ENCODE peak calls at places on chromosomes 5 and 9, in seven cellular contexts. R is neural progenitor cell, A is hepatocyte, H is PC-3, J is GM23248, Q is SK-N-SH, O is MM.1S. X is an unnamed sample.

GRCh38 chr9:96203867-96204412 is 98.0 kb downstream of the HSD17B3 start:
- DNase-seq in R (no peak), A (peak), H (no peak), J (no peak), Q (peak), O (no peak), X (no peak)

GRCh38 chr9:74838351-74838750 is 49.4 kb downstream of the TRPM6 start:
- DNase-seq in R (no peak), A (no peak), H (peak), J (peak), Q (no peak), O (no peak), X (no peak)

GRCh38 chr5:164013077-164013670 is 507.8 kb downstream of the MAT2B start:
- DNase-seq in R (peak), A (peak), H (peak), J (peak), Q (peak), O (peak), X (peak)

GRCh38 chr9:121173501-121173900 is 28.2 kb downstream of the RAB14 start:
- DNase-seq in R (no peak), A (no peak), H (no peak), J (no peak), Q (no peak), O (no peak), X (no peak)

GRCh38 chr9:14992025-14992424 is 81.8 kb upstream of the FREM1 start:
- DNase-seq in R (no peak), A (no peak), H (no peak), J (peak), Q (no peak), O (no peak), X (no peak)

GRCh38 chr9:96450613-96451544 is 910 bp downstream of the HABP4 start:
- DNase-seq in R (peak), A (peak), H (peak), J (peak), Q (peak), O (no peak), X (peak)

GRCh38 chr5:138272681-138273080 is 1.7 kb downstream of the GFRA3 start:
- DNase-seq in R (no peak), A (no peak), H (no peak), J (no peak), Q (no peak), O (no peak), X (no peak)

GRCh38 chr5:36174119-36174518 is 22.2 kb downstream of the SKP2 start:
- DNase-seq in R (no peak), A (no peak), H (no peak), J (no peak), Q (no peak), O (no peak), X (no peak)

GRCh38 chr5:43581398-43581797 is 21.6 kb upstream of the NNT start:
- DNase-seq in R (no peak), A (no peak), H (no peak), J (no peak), Q (no peak), O (no peak), X (no peak)

GRCh38 chr5:10352404-10353240 is 873 bp upstream of the MARCHF6 start:
- DNase-seq in R (peak), A (peak), H (peak), J (peak), Q (peak), O (peak), X (peak)

GRCh38 chr5:134438268-134438622 is 26.6 kb upstream of the CDKN2AIPNL start:
- DNase-seq in R (no peak), A (no peak), H (peak), J (peak), Q (no peak), O (no peak), X (no peak)

GRCh38 chr5:93532370-93532769 is 48.6 kb downstream of the NR2F1-AS1 start:
- DNase-seq in R (peak), A (peak), H (peak), J (peak), Q (no peak), O (no peak), X (no peak)

GRCh38 chr5:173326501-173326960 is 1.7 kb downstream of the STC2 start:
- DNase-seq in R (peak), A (no peak), H (peak), J (peak), Q (no peak), O (no peak), X (no peak)

GRCh38 chr9:38432922-38433510 is 8.8 kb upstream of the IGFBPL1 start:
- DNase-seq in R (peak), A (peak), H (peak), J (peak), Q (peak), O (peak), X (peak)

GRCh38 chr9:88784960-88785359 is 206.3 kb upstream of the S1PR3 start:
- DNase-seq in R (no peak), A (no peak), H (no peak), J (no peak), Q (no peak), O (no peak), X (no peak)

GRCh38 chr5:4233671-4234070 is 638.0 kb downstream of the IRX1 start:
- DNase-seq in R (no peak), A (no peak), H (no peak), J (no peak), Q (no peak), O (no peak), X (no peak)

GRCh38 chr5:127995556-127995955 is 88.0 kb upstream of the SLC12A2 start:
- DNase-seq in R (no peak), A (no peak), H (no peak), J (no peak), Q (no peak), O (no peak), X (no peak)

GRCh38 chr5:92594031-92594430 is 987.0 kb downstream of the NR2F1-AS1 start:
- DNase-seq in R (peak), A (no peak), H (no peak), J (no peak), Q (no peak), O (no peak), X (no peak)

GRCh38 chr9:130770679-130771442 is 64.2 kb upstream of the ABL1 start:
- DNase-seq in R (peak), A (peak), H (peak), J (peak), Q (peak), O (peak), X (peak)

GRCh38 chr5:158560170-158560569 is 539.5 kb downstream of the EBF1 start:
- DNase-seq in R (no peak), A (peak), H (peak), J (peak), Q (no peak), O (no peak), X (peak)

GRCh38 chr5:170347022-170347421 is 42.1 kb downstream of the KCNMB1 start:
- DNase-seq in R (no peak), A (no peak), H (no peak), J (no peak), Q (no peak), O (no peak), X (no peak)

GRCh38 chr5:53779541-53779981 is 219.1 kb downstream of the NDUFS4 start:
- DNase-seq in R (peak), A (no peak), H (peak), J (peak), Q (peak), O (no peak), X (no peak)

GRCh38 chr5:99061711-99062110 is 132.9 kb upstream of the CHD1 start:
- DNase-seq in R (no peak), A (no peak), H (peak), J (peak), Q (no peak), O (no peak), X (no peak)

GRCh38 chr9:87340391-87340790 is 157.3 kb upstream of the DAPK1 start:
- DNase-seq in R (no peak), A (no peak), H (no peak), J (no peak), Q (no peak), O (no peak), X (no peak)

GRCh38 chr5:127801751-127802476 is 98.7 kb downstream of the CCDC192 start:
- DNase-seq in R (no peak), A (no peak), H (peak), J (peak), Q (no peak), O (no peak), X (no peak)

GRCh38 chr9:93301911-93302525 is 118.1 kb downstream of the WNK2 start:
- DNase-seq in R (no peak), A (no peak), H (no peak), J (no peak), Q (peak), O (no peak), X (no peak)

GRCh38 chr5:32753051-32753450 is 41.9 kb downstream of the NPR3 start:
- DNase-seq in R (no peak), A (no peak), H (no peak), J (peak), Q (no peak), O (no peak), X (no peak)

GRCh38 chr9:125409637-125410521 is 148.3 kb downstream of the GAPVD1 start:
- DNase-seq in R (peak), A (no peak), H (peak), J (peak), Q (peak), O (peak), X (peak)

GRCh38 chr5:151002250-151002649 is 18.1 kb upstream of the GPX3 start:
- DNase-seq in R (peak), A (no peak), H (peak), J (peak), Q (peak), O (no peak), X (peak)

GRCh38 chr5:72013741-72014703 is 93.3 kb upstream of the MAP1B start:
- DNase-seq in R (peak), A (peak), H (no peak), J (no peak), Q (no peak), O (no peak), X (no peak)

GRCh38 chr5:122067330-122067885 is 10.7 kb downstream of the LOX start:
- DNase-seq in R (no peak), A (no peak), H (peak), J (no peak), Q (no peak), O (no peak), X (no peak)

GRCh38 chr5:54171645-54172384 is 138.6 kb downstream of the ARL15 start:
- DNase-seq in R (no peak), A (no peak), H (peak), J (no peak), Q (no peak), O (peak), X (peak)

GRCh38 chr5:107092695-107093094 is 578.0 kb downstream of the EFNA5 start:
- DNase-seq in R (no peak), A (no peak), H (peak), J (no peak), Q (no peak), O (no peak), X (no peak)

GRCh38 chr9:23088932-23089364 is 642.3 kb downstream of the DMRTA1 start:
- DNase-seq in R (peak), A (peak), H (peak), J (peak), Q (no peak), O (no peak), X (peak)

GRCh38 chr9:74644015-74644414 is 146.9 kb downstream of the RORB start:
- DNase-seq in R (no peak), A (peak), H (no peak), J (no peak), Q (no peak), O (no peak), X (no peak)

GRCh38 chr5:137708796-137709559 is 26.9 kb downstream of the KLHL3 start:
- DNase-seq in R (no peak), A (no peak), H (no peak), J (no peak), Q (no peak), O (peak), X (no peak)

GRCh38 chr5:112848116-112848811 is 12.8 kb upstream of the SRP19 start:
- DNase-seq in R (peak), A (peak), H (peak), J (peak), Q (peak), O (peak), X (peak)
- H3K4me2 ChIP-seq in R (peak), A (peak), H (peak), J (no peak), Q (no peak), O (peak), X (no peak)

GRCh38 chr9:35367451-35367850 is 122.5 kb upstream of the RUSC2 start:
- DNase-seq in R (no peak), A (no peak), H (peak), J (peak), Q (no peak), O (no peak), X (no peak)

GRCh38 chr9:35370241-35370640 is 119.7 kb upstream of the RUSC2 start:
- DNase-seq in R (no peak), A (no peak), H (no peak), J (no peak), Q (no peak), O (no peak), X (no peak)

GRCh38 chr9:35366627-35367026 is 123.3 kb upstream of the RUSC2 start:
- DNase-seq in R (no peak), A (no peak), H (no peak), J (no peak), Q (no peak), O (no peak), X (no peak)

DNA sequence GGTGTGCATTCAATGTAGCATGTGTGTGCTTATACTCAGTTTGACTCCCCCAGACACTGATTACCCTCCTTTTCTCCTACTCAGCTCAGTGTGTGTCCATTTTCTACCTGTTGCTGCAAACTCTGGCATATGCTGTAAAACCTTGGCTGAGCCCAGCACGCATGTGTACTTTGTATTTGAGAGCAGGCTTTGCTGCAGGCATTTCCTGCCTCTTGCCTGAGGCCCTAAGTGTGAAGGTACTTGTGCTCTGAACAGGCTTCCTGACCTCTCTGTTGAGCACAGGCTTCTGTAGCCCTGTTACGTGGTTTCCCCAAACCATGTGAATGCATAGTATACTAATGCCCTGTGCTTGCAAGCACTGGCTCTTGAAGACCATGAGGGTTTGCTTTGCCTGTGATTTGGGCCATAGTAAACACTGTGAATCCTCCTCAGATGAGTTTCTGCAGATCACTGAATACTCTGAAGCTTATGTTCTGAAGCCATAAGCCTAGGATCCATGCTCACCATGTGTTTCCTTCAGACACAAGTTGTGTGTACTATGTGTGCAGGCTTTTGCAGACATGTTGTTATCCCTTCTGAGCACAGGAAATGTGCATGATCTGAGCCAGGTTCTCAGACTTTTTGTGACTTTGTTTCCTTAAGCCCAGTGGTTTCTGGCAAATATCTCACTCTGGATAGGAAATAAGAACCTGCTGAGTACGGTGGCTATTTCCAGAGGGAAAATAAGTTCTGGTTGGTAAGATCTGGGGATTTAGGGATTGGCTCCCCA is 124.9 kb upstream of the RUSC2 start:
- DNase-seq in R (no peak), A (peak), H (no peak), J (no peak), Q (no peak), O (peak), X (no peak)
- TF ChIP-seq EZH2phosphoT487 in R (no peak), A (no peak), H (no peak), J (no peak), Q (no peak), O (no peak), X (no peak)

GRCh38 chr9:137138701-137139467 is at the start of gene GRIN1:
- DNase-seq in R (peak), A (peak), H (no peak), J (peak), Q (peak), O (no peak), X (no peak)
- H3K4me3 ChIP-seq in R (no peak), A (no peak), H (no peak), J (no peak), Q (no peak), O (no peak), X (no peak)

GRCh38 chr9:71743217-71743705 is 25.1 kb downstream of the CEMIP2 start:
- DNase-seq in R (no peak), A (no peak), H (no peak), J (no peak), Q (no peak), O (no peak), X (no peak)
- H3K4me2 ChIP-seq in R (no peak), A (peak), H (no peak), J (no peak), Q (peak), O (no peak), X (no peak)

GRCh38 chr5:38789134-38789533 is 56.7 kb upstream of the OSMR start:
- DNase-seq in R (no peak), A (no peak), H (peak), J (no peak), Q (no peak), O (no peak), X (no peak)
- TF ChIP-seq EZH2phosphoT487 in R (no peak), A (no peak), H (no peak), J (no peak), Q (no peak), O (no peak), X (no peak)

GRCh38 chr5:109650451-109650850 is 39.3 kb upstream of the MAN2A1 start:
- DNase-seq in R (no peak), A (peak), H (no peak), J (no peak), Q (no peak), O (no peak), X (no peak)
- H3K4me3 ChIP-seq in R (no peak), A (no peak), H (no peak), J (no peak), Q (no peak), O (no peak), X (no peak)

GRCh38 chr9:115103746-115104477 is 14.0 kb downstream of the TNC start:
- DNase-seq in R (no peak), A (no peak), H (no peak), J (no peak), Q (no peak), O (no peak), X (no peak)
- H3K4me2 ChIP-seq in R (no peak), A (no peak), H (no peak), J (peak), Q (peak), O (no peak), X (no peak)